ENCODE peak calls at places on chromosomes 1 and 21, in five cellular contexts. One of them, this sample, is unnamed.

GRCh38 chr1:172360511-172360910 is 60.0 kb upstream of the C1orf105 start:
- DNase-seq in WTC11: peak
- DNase-seq in K562: no peak
- DNase-seq in HepG2: peak
- DNase-seq in GM12878: no peak
- DNase-seq in this sample: peak

GRCh38 chr1:44543064-44543815 is 131.0 kb downstream of the TMEM53 start:
- DNase-seq in WTC11: peak
- DNase-seq in K562: peak
- DNase-seq in HepG2: no peak
- DNase-seq in GM12878: no peak
- DNase-seq in this sample: no peak

GRCh38 chr1:149997585-149998262 is 12.8 kb downstream of the OTUD7B start:
- DNase-seq in WTC11: no peak
- DNase-seq in K562: no peak
- DNase-seq in HepG2: no peak
- DNase-seq in GM12878: peak
- DNase-seq in this sample: no peak

GRCh38 chr1:201648066-201648910 is 109.4 kb downstream of the NAV1 start:
- DNase-seq in WTC11: peak
- DNase-seq in K562: peak
- DNase-seq in HepG2: no peak
- DNase-seq in GM12878: no peak
- DNase-seq in this sample: peak

GRCh38 chr1:50976111-50976889 is 6.3 kb downstream of the CDKN2C start:
- DNase-seq in WTC11: no peak
- DNase-seq in K562: peak
- DNase-seq in HepG2: no peak
- DNase-seq in GM12878: no peak
- DNase-seq in this sample: peak

GRCh38 chr1:170776777-170777176 is 112.8 kb downstream of the PRRX1 start:
- DNase-seq in WTC11: no peak
- DNase-seq in K562: no peak
- DNase-seq in HepG2: no peak
- DNase-seq in GM12878: no peak
- DNase-seq in this sample: no peak

GRCh38 chr21:45630066-45630694 is 13.3 kb upstream of the PCBP3 start:
- DNase-seq in WTC11: no peak
- DNase-seq in K562: no peak
- DNase-seq in HepG2: no peak
- DNase-seq in GM12878: no peak
- DNase-seq in this sample: no peak

GRCh38 chr1:15671430-15671829 is 12.7 kb upstream of the PLEKHM2 start:
- DNase-seq in WTC11: no peak
- DNase-seq in K562: no peak
- DNase-seq in HepG2: no peak
- DNase-seq in GM12878: no peak
- DNase-seq in this sample: no peak

GRCh38 chr1:109474697-109475096 is 8.4 kb downstream of the SYPL2 start:
- DNase-seq in WTC11: no peak
- DNase-seq in K562: no peak
- DNase-seq in HepG2: no peak
- DNase-seq in GM12878: no peak
- DNase-seq in this sample: no peak

GRCh38 chr1:152182942-152183341 is 23.9 kb upstream of the RPTN start:
- DNase-seq in WTC11: no peak
- DNase-seq in K562: no peak
- DNase-seq in HepG2: no peak
- DNase-seq in GM12878: no peak
- DNase-seq in this sample: no peak

GRCh38 chr1:88736633-88737248 is 52.7 kb downstream of the PKN2 start:
- DNase-seq in WTC11: peak
- DNase-seq in K562: peak
- DNase-seq in HepG2: peak
- DNase-seq in GM12878: no peak
- DNase-seq in this sample: peak

GRCh38 chr1:178870944-178871343 is at the start of gene ANGPTL1:
- DNase-seq in WTC11: no peak
- DNase-seq in K562: no peak
- DNase-seq in HepG2: peak
- DNase-seq in GM12878: no peak
- DNase-seq in this sample: no peak

GRCh38 chr1:29825941-29826415 is 589.7 kb downstream of the PTPRU start:
- DNase-seq in WTC11: no peak
- DNase-seq in K562: no peak
- DNase-seq in HepG2: no peak
- DNase-seq in GM12878: no peak
- DNase-seq in this sample: no peak

GRCh38 chr21:16072692-16073091 is 342.9 kb downstream of the USP25 start:
- DNase-seq in WTC11: no peak
- DNase-seq in K562: no peak
- DNase-seq in HepG2: no peak
- DNase-seq in GM12878: no peak
- DNase-seq in this sample: no peak

GRCh38 chr1:96683931-96684330 is 37.7 kb upstream of the PTBP2 start:
- DNase-seq in WTC11: no peak
- DNase-seq in K562: no peak
- DNase-seq in HepG2: no peak
- DNase-seq in GM12878: no peak
- DNase-seq in this sample: no peak

GRCh38 chr1:92577251-92577895 is 90.6 kb upstream of the GFI1 start:
- DNase-seq in WTC11: no peak
- DNase-seq in K562: no peak
- DNase-seq in HepG2: no peak
- DNase-seq in GM12878: no peak
- DNase-seq in this sample: no peak

GRCh38 chr1:118934706-118935105 is 53.4 kb downstream of the TBX15 start:
- DNase-seq in WTC11: no peak
- DNase-seq in K562: no peak
- DNase-seq in HepG2: no peak
- DNase-seq in GM12878: no peak
- DNase-seq in this sample: no peak

GRCh38 chr1:85453640-85454194 is 11.2 kb downstream of the DDAH1 start:
- DNase-seq in WTC11: no peak
- DNase-seq in K562: no peak
- DNase-seq in HepG2: no peak
- DNase-seq in GM12878: no peak
- DNase-seq in this sample: no peak

GRCh38 chr1:156063997-156064285 is 3.0 kb downstream of the RAB25 start:
- DNase-seq in WTC11: no peak
- DNase-seq in K562: no peak
- DNase-seq in HepG2: no peak
- DNase-seq in GM12878: no peak
- DNase-seq in this sample: no peak

GRCh38 chr1:50110656-50111055 is 1.9 kb downstream of the ELAVL4 start:
- DNase-seq in WTC11: peak
- DNase-seq in K562: no peak
- DNase-seq in HepG2: no peak
- DNase-seq in GM12878: no peak
- DNase-seq in this sample: no peak

GRCh38 chr21:45423968-45424853 is 19.2 kb downstream of the COL18A1 start:
- DNase-seq in WTC11: no peak
- DNase-seq in K562: no peak
- DNase-seq in HepG2: no peak
- DNase-seq in GM12878: no peak
- DNase-seq in this sample: no peak

GRCh38 chr1:223084466-223084865 is 58.6 kb downstream of the TLR5 start:
- DNase-seq in WTC11: no peak
- DNase-seq in K562: no peak
- DNase-seq in HepG2: no peak
- DNase-seq in GM12878: no peak
- DNase-seq in this sample: no peak

GRCh38 chr21:45780647-45781046 is 137.1 kb downstream of the PCBP3 start:
- DNase-seq in WTC11: no peak
- DNase-seq in K562: no peak
- DNase-seq in HepG2: no peak
- DNase-seq in GM12878: no peak
- DNase-seq in this sample: no peak

GRCh38 chr1:78045850-78046778 is at the start of gene GIPC2:
- DNase-seq in WTC11: peak
- DNase-seq in K562: no peak
- DNase-seq in HepG2: peak
- DNase-seq in GM12878: no peak
- DNase-seq in this sample: no peak

GRCh38 chr1:115373305-115373704 is 35.3 kb upstream of the NGF start:
- DNase-seq in WTC11: no peak
- DNase-seq in K562: no peak
- DNase-seq in HepG2: no peak
- DNase-seq in GM12878: no peak
- DNase-seq in this sample: peak

GRCh38 chr21:35051287-35051818 is 2.3 kb upstream of the RUNX1 start:
- DNase-seq in WTC11: peak
- DNase-seq in K562: peak
- DNase-seq in HepG2: peak
- DNase-seq in GM12878: no peak
- DNase-seq in this sample: peak

GRCh38 chr1:236159704-236160539 is 17.6 kb downstream of the GPR137B start:
- DNase-seq in WTC11: no peak
- DNase-seq in K562: no peak
- DNase-seq in HepG2: peak
- DNase-seq in GM12878: peak
- DNase-seq in this sample: no peak

GRCh38 chr1:109535971-109536491 is 3.6 kb upstream of the GPR61 start:
- DNase-seq in WTC11: no peak
- DNase-seq in K562: no peak
- DNase-seq in HepG2: no peak
- DNase-seq in GM12878: no peak
- DNase-seq in this sample: no peak

GRCh38 chr1:68542586-68542985 is 45.7 kb upstream of the DEPDC1 start:
- DNase-seq in WTC11: no peak
- DNase-seq in K562: no peak
- DNase-seq in HepG2: no peak
- DNase-seq in GM12878: no peak
- DNase-seq in this sample: no peak

GRCh38 chr1:65791860-65792670 is 630 bp upstream of the PDE4B start:
- DNase-seq in WTC11: peak
- DNase-seq in K562: no peak
- DNase-seq in HepG2: no peak
- DNase-seq in GM12878: no peak
- DNase-seq in this sample: no peak

GRCh38 chr1:23304140-23304620 is 39.9 kb downstream of the HNRNPR start:
- DNase-seq in WTC11: no peak
- DNase-seq in K562: no peak
- DNase-seq in HepG2: no peak
- DNase-seq in GM12878: no peak
- DNase-seq in this sample: no peak

GRCh38 chr1:41361028-41361494 is at the start of gene FOXO6:
- DNase-seq in WTC11: peak
- DNase-seq in K562: peak
- DNase-seq in HepG2: peak
- DNase-seq in GM12878: peak
- DNase-seq in this sample: peak

GRCh38 chr1:79373481-79374132 is 367.1 kb upstream of the ADGRL4 start:
- DNase-seq in WTC11: no peak
- DNase-seq in K562: no peak
- DNase-seq in HepG2: no peak
- DNase-seq in GM12878: no peak
- DNase-seq in this sample: no peak

GRCh38 chr1:115647507-115647906 is 5.7 kb downstream of the VANGL1 start:
- DNase-seq in WTC11: no peak
- DNase-seq in K562: peak
- DNase-seq in HepG2: no peak
- DNase-seq in GM12878: no peak
- DNase-seq in this sample: no peak

GRCh38 chr1:219580019-219580676 is 32.8 kb downstream of the ZC3H11B start:
- DNase-seq in WTC11: no peak
- DNase-seq in K562: no peak
- DNase-seq in HepG2: no peak
- DNase-seq in GM12878: no peak
- DNase-seq in this sample: no peak

GRCh38 chr1:220565670-220566069 is 37.7 kb downstream of the MARK1 start:
- DNase-seq in WTC11: no peak
- DNase-seq in K562: no peak
- DNase-seq in HepG2: no peak
- DNase-seq in GM12878: no peak
- DNase-seq in this sample: no peak

GRCh38 chr1:151340870-151341754 is 5.9 kb downstream of the RFX5 start:
- DNase-seq in WTC11: peak
- DNase-seq in K562: peak
- DNase-seq in HepG2: peak
- DNase-seq in GM12878: no peak
- DNase-seq in this sample: peak

GRCh38 chr1:94884101-94884875 is 42.6 kb downstream of the CNN3 start:
- DNase-seq in WTC11: peak
- DNase-seq in K562: no peak
- DNase-seq in HepG2: peak
- DNase-seq in GM12878: no peak
- DNase-seq in this sample: no peak
- TF ChIP-seq ESRRA in WTC11: no peak
- TF ChIP-seq ESRRA in K562: no peak
- TF ChIP-seq ESRRA in HepG2: no peak
- TF ChIP-seq ESRRA in GM12878: no peak
- TF ChIP-seq ESRRA in this sample: no peak

GRCh38 chr1:48643193-48643592 is 133.5 kb downstream of the BEND5 start:
- DNase-seq in WTC11: no peak
- DNase-seq in K562: no peak
- DNase-seq in HepG2: no peak
- DNase-seq in GM12878: no peak
- DNase-seq in this sample: no peak
- TF ChIP-seq ESRRA in WTC11: no peak
- TF ChIP-seq ESRRA in K562: no peak
- TF ChIP-seq ESRRA in HepG2: no peak
- TF ChIP-seq ESRRA in GM12878: no peak
- TF ChIP-seq ESRRA in this sample: no peak

GRCh38 chr1:217721692-217722091 is 90.5 kb downstream of the SPATA17 start:
- DNase-seq in WTC11: no peak
- DNase-seq in K562: no peak
- DNase-seq in HepG2: no peak
- DNase-seq in GM12878: no peak
- DNase-seq in this sample: peak

GRCh38 chr1:217717959-217718358 is 86.8 kb downstream of the SPATA17 start:
- DNase-seq in WTC11: no peak
- DNase-seq in K562: no peak
- DNase-seq in HepG2: no peak
- DNase-seq in GM12878: no peak
- DNase-seq in this sample: peak

GRCh38 chr1:217713223-217713622 is 82.1 kb downstream of the SPATA17 start:
- DNase-seq in WTC11: no peak
- DNase-seq in K562: no peak
- DNase-seq in HepG2: no peak
- DNase-seq in GM12878: no peak
- DNase-seq in this sample: peak

GRCh38 chr1:217718873-217719272 is 87.7 kb downstream of the SPATA17 start:
- DNase-seq in WTC11: no peak
- DNase-seq in K562: no peak
- DNase-seq in HepG2: no peak
- DNase-seq in GM12878: no peak
- DNase-seq in this sample: peak
- TF ChIP-seq ESRRA in WTC11: no peak
- TF ChIP-seq ESRRA in K562: no peak
- TF ChIP-seq ESRRA in HepG2: no peak
- TF ChIP-seq ESRRA in GM12878: no peak
- TF ChIP-seq ESRRA in this sample: no peak

GRCh38 chr1:42933610-42934009 is 25.1 kb downstream of the SLC2A1 start:
- DNase-seq in WTC11: no peak
- DNase-seq in K562: no peak
- DNase-seq in HepG2: no peak
- DNase-seq in GM12878: no peak
- DNase-seq in this sample: no peak
- TF ChIP-seq ESRRA in WTC11: no peak
- TF ChIP-seq ESRRA in K562: no peak
- TF ChIP-seq ESRRA in HepG2: no peak
- TF ChIP-seq ESRRA in GM12878: no peak
- TF ChIP-seq ESRRA in this sample: no peak

GRCh38 chr1:225879521-225880209 is 2.5 kb downstream of the TMEM63A start:
- DNase-seq in WTC11: no peak
- DNase-seq in K562: no peak
- DNase-seq in HepG2: peak
- DNase-seq in GM12878: no peak
- DNase-seq in this sample: no peak
- TF ChIP-seq ESRRA in WTC11: no peak
- TF ChIP-seq ESRRA in K562: no peak
- TF ChIP-seq ESRRA in HepG2: no peak
- TF ChIP-seq ESRRA in GM12878: no peak
- TF ChIP-seq ESRRA in this sample: no peak

This sample was measured in A549.